ENCODE peak calls at places on chromosomes 16 and 17, in nine cellular contexts. F is fibroblast of pulmonary artery, V is IMR-90, P is AG09309, S is mesothelial cell of epicardium, Z is coronary artery, T is cardiac muscle cell, X is HFFc6, E is left ventricle myocardium inferior. D is an unnamed sample.
A peak's percentile ranks its signal among the peaks of the same experiment; 100 is the strongest.

GRCh38 chr16:67169642-67170167 is 633 bp upstream of the NOL3 start:
- DNase-seq in V (no peak), S (no peak), E (no peak), Z (no peak), P (no peak), T (peak; percentile 56), X (no peak), F (no peak), D (no peak)

GRCh38 chr17:38632334-38632733 is 26.6 kb upstream of the SRCIN1 start:
- DNase-seq in P (no peak), E (no peak), T (no peak), Z (no peak), V (no peak), S (no peak), X (no peak), F (no peak), D (no peak)

GRCh38 chr16:69930117-69930776 is 20.9 kb upstream of the CLEC18A start:
- DNase-seq in Z (peak; percentile 78), F (peak; percentile 75), S (no peak), T (peak; percentile 77), X (peak; percentile 46), P (no peak), E (peak; percentile 32), V (peak; percentile 60), D (no peak)

GRCh38 chr17:19629449-19629848 is 19.1 kb upstream of the ALDH3A2 start:
- DNase-seq in E (no peak), Z (no peak), V (no peak), P (no peak), S (no peak), T (no peak), F (no peak), X (no peak), D (no peak)

GRCh38 chr16:81523387-81524115 is 78.9 kb downstream of the CMIP start:
- DNase-seq in V (peak; percentile 87), Z (no peak), E (no peak), T (peak; percentile 70), F (peak; percentile 71), P (peak; percentile 18), X (peak; percentile 74), S (no peak), D (no peak)

GRCh38 chr17:58192612-58193011 is at the start of gene EPX:
- DNase-seq in P (no peak), F (no peak), X (no peak), V (no peak), T (no peak), Z (no peak), S (no peak), E (no peak), D (no peak)

GRCh38 chr16:72793017-72793416 is 254.9 kb downstream of the ZFHX3 start:
- DNase-seq in X (no peak), T (no peak), P (no peak), Z (no peak), S (no peak), F (no peak), E (no peak), V (no peak), D (no peak)

GRCh38 chr17:79152636-79153035 is 78.0 kb downstream of the ENGASE start:
- DNase-seq in P (no peak), T (no peak), F (no peak), E (no peak), V (no peak), S (no peak), Z (no peak), X (no peak), D (no peak)

GRCh38 chr17:47934856-47935255 is 6.5 kb upstream of the PNPO start:
- DNase-seq in P (no peak), T (no peak), Z (no peak), F (no peak), V (peak; percentile 45), E (no peak), X (peak; percentile 23), S (no peak), D (no peak)

GRCh38 chr16:1678500-1679098 is 520 bp downstream of the JPT2 start:
- DNase-seq in E (no peak), V (peak; percentile 24), X (peak; percentile 18), Z (no peak), T (peak; percentile 22), F (peak; percentile 23), S (peak; percentile 44), P (no peak), D (no peak)
- TF ChIP-seq CTCF in E (no peak), V (no peak), X (no peak), Z (no peak), T (no peak), F (no peak), S (no peak), P (no peak), D (no peak)

DNA sequence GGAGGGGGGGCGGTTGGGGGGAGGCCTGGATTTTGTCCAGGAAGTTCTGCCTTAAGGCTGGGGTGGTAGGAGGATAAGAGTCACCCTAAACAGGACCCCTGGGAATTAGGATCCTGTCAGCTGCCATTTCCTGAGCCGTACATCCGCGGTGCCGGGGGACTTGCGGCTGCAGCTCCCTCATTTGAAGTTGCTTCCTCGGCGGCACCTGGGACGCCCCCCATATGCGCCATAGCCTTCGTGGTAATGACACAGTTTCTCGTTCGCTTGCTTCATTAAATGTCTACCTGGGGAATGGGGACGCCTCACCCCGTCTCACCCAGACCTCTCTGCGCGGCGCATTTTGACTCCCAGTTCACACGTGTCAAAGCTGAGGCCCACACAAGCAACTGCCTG is 55.1 kb upstream of the PABPN1L start:
- DNase-seq in V (no peak), X (no peak), S (no peak), P (no peak), T (no peak), E (no peak), F (no peak), Z (no peak), D (no peak)
- TF ChIP-seq CTCF in V (no peak), X (no peak), S (no peak), P (no peak), T (no peak), E (no peak), F (no peak), Z (no peak), D (no peak)

GRCh38 chr16:83113811-83114210 is 487.0 kb downstream of the CDH13 start:
- DNase-seq in F (no peak), Z (no peak), E (no peak), X (no peak), P (no peak), S (no peak), V (peak; percentile 68), T (no peak), D (no peak)

GRCh38 chr16:83110221-83110768 is 483.5 kb downstream of the CDH13 start:
- DNase-seq in Z (no peak), S (no peak), T (no peak), F (no peak), X (no peak), E (no peak), V (no peak), P (peak; percentile 25), D (no peak)

GRCh38 chr16:83116274-83116892 is 489.6 kb downstream of the CDH13 start:
- DNase-seq in Z (no peak), E (no peak), F (no peak), S (no peak), X (no peak), T (peak; percentile 24), V (no peak), P (no peak), D (no peak)

GRCh38 chr16:83115491-83116232 is 488.9 kb downstream of the CDH13 start:
- DNase-seq in X (no peak), S (no peak), T (no peak), V (no peak), Z (no peak), F (no peak), E (no peak), P (peak; percentile 34), D (no peak)

DNA sequence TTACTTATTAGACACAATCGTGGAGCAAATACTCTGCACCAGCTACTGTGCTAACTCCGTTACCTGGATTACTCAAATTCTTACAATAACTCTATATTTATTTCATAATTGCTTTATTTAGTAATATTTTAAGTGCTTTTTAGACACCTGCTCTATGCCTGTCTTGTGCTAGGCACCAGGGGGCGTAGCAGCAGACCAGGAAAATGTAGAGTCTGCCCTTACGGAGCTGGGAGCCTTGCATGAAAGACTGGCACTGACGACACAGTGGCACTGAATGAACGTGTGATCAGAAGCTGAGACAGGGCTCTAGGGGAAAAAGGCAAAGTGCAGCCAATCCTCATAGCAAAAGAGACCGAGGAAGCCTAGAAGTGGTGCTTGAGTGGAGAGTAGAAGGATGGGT is 486.5 kb downstream of the CDH13 start:
- DNase-seq in P (no peak), Z (no peak), T (peak; percentile 51), F (peak; percentile 45), V (peak; percentile 31), E (no peak), S (no peak), X (peak; percentile 18), D (no peak)
- TF ChIP-seq CTCF in P (peak; percentile 40), Z (no peak), T (peak; percentile 71), F (peak; percentile 68), V (peak; percentile 53), E (peak; percentile 44), S (no peak), X (peak; percentile 77), D (peak; percentile 79)

GRCh38 chr16:30744146-30744545 is 4.1 kb upstream of the PHKG2 start:
- DNase-seq in T (no peak), S (no peak), Z (no peak), P (no peak), X (no peak), E (peak; percentile 33), F (no peak), V (no peak), D (no peak)
- TF ChIP-seq CTCF in T (no peak), S (no peak), Z (no peak), P (no peak), X (no peak), E (no peak), F (no peak), V (no peak), D (no peak)

GRCh38 chr16:58198022-58198683 is at the start of gene CSNK2A2:
- DNase-seq in P (peak; percentile 3), T (peak; percentile 79), Z (peak; percentile 72), E (peak; percentile 73), X (peak; percentile 28), F (peak; percentile 68), S (peak; percentile 64), V (peak; percentile 56), D (peak; percentile 75)
- TF ChIP-seq CTCF in P (peak; percentile 14), T (peak; percentile 20), Z (no peak), E (peak; percentile 51), X (peak; percentile 32), F (no peak), S (no peak), V (peak; percentile 64), D (peak; percentile 62)

D was measured in type B pancreatic cell.